ENCODE peak calls at places on chromosomes 16 and 17, in five cellular contexts. D is NCI-H345, E is anterior cingulate cortex, K is kidney glomerular epithelial cell, R is nephron progenitor cell. H is an unnamed sample.

GRCh38 chr16:23186171-23186570 is 3.6 kb downstream of the SCNN1G start:
- DNase-seq in R (no peak), E (no peak), D (no peak), K (no peak), H (no peak)

GRCh38 chr16:53053967-53054669 is 673 bp upstream of the CHD9 start:
- DNase-seq in R (no peak), D (no peak), E (no peak), K (no peak), H (no peak)

GRCh38 chr17:8918811-8919210 is 46.7 kb downstream of the PIK3R5 start:
- DNase-seq in E (no peak), K (no peak), R (no peak), D (no peak), H (no peak)

GRCh38 chr16:52114414-52114813 is 432.5 kb downstream of the TOX3 start:
- DNase-seq in R (no peak), E (no peak), D (no peak), K (peak), H (no peak)

GRCh38 chr16:23950898-23951297 is 115.1 kb downstream of the PRKCB start:
- DNase-seq in D (no peak), E (no peak), K (no peak), R (no peak), H (no peak)

GRCh38 chr16:50991006-50991405 is 160.1 kb downstream of the SALL1 start:
- DNase-seq in E (no peak), R (no peak), D (no peak), K (no peak), H (no peak)

GRCh38 chr17:71793550-71793949 is 327.3 kb upstream of the SOX9 start:
- DNase-seq in E (no peak), K (no peak), R (no peak), D (no peak), H (no peak)

GRCh38 chr17:5705081-5705875 is 121.0 kb upstream of the NLRP1 start:
- DNase-seq in R (peak), K (no peak), D (no peak), E (no peak), H (no peak)

GRCh38 chr16:50279142-50279865 is 13.0 kb downstream of the ADCY7 start:
- DNase-seq in K (no peak), R (no peak), D (no peak), E (no peak), H (no peak)

GRCh38 chr17:973053-973452 is 6.5 kb downstream of the NXN start:
- DNase-seq in D (no peak), K (peak), E (no peak), R (no peak), H (no peak)

GRCh38 chr17:77772461-77772897 is 186.0 kb upstream of the TNRC6C start:
- DNase-seq in D (no peak), K (no peak), R (peak), E (no peak), H (peak)

GRCh38 chr16:73058616-73059409 is 10.9 kb upstream of the ZFHX3 start:
- DNase-seq in R (peak), E (no peak), K (peak), D (peak), H (no peak)

GRCh38 chr16:85172465-85173071 is 60.3 kb upstream of the CIBAR2 start:
- DNase-seq in E (no peak), R (peak), D (no peak), K (no peak), H (no peak)

GRCh38 chr17:65794572-65794971 is 233.1 kb upstream of the AXIN2 start:
- DNase-seq in K (peak), E (no peak), R (peak), D (peak), H (no peak)

GRCh38 chr17:73232587-73233373 is 28.9 kb downstream of the CPSF4L start:
- DNase-seq in E (no peak), R (peak), D (peak), K (peak), H (peak)

GRCh38 chr16:11848842-11849241 is 2.5 kb downstream of the RSL1D1 start:
- DNase-seq in R (no peak), E (no peak), K (no peak), D (no peak), H (no peak)

GRCh38 chr16:76396977-76397376 is 119.8 kb downstream of the CNTNAP4 start:
- DNase-seq in E (no peak), K (no peak), R (no peak), D (no peak), H (no peak)

GRCh38 chr17:34076743-34077631 is 178.1 kb upstream of the CCL2 start:
- DNase-seq in E (peak), R (no peak), D (no peak), K (no peak), H (no peak)

GRCh38 chr16:49015189-49015540 is 266.5 kb downstream of the CBLN1 start:
- DNase-seq in R (no peak), E (no peak), K (no peak), D (no peak), H (no peak)

GRCh38 chr17:17119106-17119505 is 76.8 kb downstream of the MPRIP start:
- DNase-seq in K (no peak), R (no peak), E (no peak), D (no peak), H (no peak)

GRCh38 chr16:11669380-11670146 is 1.3 kb downstream of the SNN start:
- DNase-seq in R (no peak), K (peak), D (no peak), E (no peak), H (no peak)

GRCh38 chr16:67391424-67392300 is 1.6 kb downstream of the TPPP3 start:
- DNase-seq in E (peak), D (peak), K (no peak), R (no peak), H (no peak)

GRCh38 chr17:43676471-43676870 is 14.7 kb upstream of the MEOX1 start:
- DNase-seq in R (no peak), E (no peak), D (no peak), K (no peak), H (no peak)

GRCh38 chr17:30995347-30995746 is 24.5 kb downstream of the RNF135 start:
- DNase-seq in E (no peak), K (no peak), R (no peak), D (no peak), H (no peak)